ENCODE peak calls at places on chromosomes 4 and X, in nine cellular contexts. One of them, this sample, is unnamed.

GRCh38 chrX:151871244-151871643 is 41.4 kb upstream of the MAGEA4 start:
- DNase-seq in SK-N-SH: no peak
- DNase-seq in OCI-LY7: no peak
- DNase-seq in mammary epithelial cell: peak; percentile 83
- DNase-seq in fibroblast of lung: peak; percentile 66
- DNase-seq in H1: no peak
- DNase-seq in IMR-90: peak; percentile 52
- DNase-seq in GM23248: peak; percentile 90
- DNase-seq in GM23338: no peak
- DNase-seq in this sample: peak; percentile 55

GRCh38 chr4:38090450-38091246 is 130.4 kb downstream of the PTTG2 start:
- DNase-seq in SK-N-SH: no peak
- DNase-seq in OCI-LY7: no peak
- DNase-seq in mammary epithelial cell: no peak
- DNase-seq in fibroblast of lung: no peak
- DNase-seq in H1: no peak
- DNase-seq in IMR-90: no peak
- DNase-seq in GM23248: no peak
- DNase-seq in GM23338: no peak
- DNase-seq in this sample: no peak

GRCh38 chrX:12901486-12901885 is 4.9 kb upstream of the TLR8 start:
- DNase-seq in SK-N-SH: peak; percentile 70
- DNase-seq in OCI-LY7: peak; percentile 70
- DNase-seq in mammary epithelial cell: peak; percentile 48
- DNase-seq in fibroblast of lung: peak; percentile 44
- DNase-seq in H1: peak; percentile 69
- DNase-seq in IMR-90: peak; percentile 39
- DNase-seq in GM23248: peak; percentile 49
- DNase-seq in GM23338: peak; percentile 41
- DNase-seq in this sample: peak; percentile 79

GRCh38 chr4:141133146-141134006 is at the start of gene RNF150:
- DNase-seq in SK-N-SH: peak; percentile 87
- DNase-seq in OCI-LY7: peak; percentile 2
- DNase-seq in mammary epithelial cell: peak; percentile 63
- DNase-seq in fibroblast of lung: peak; percentile 95
- DNase-seq in H1: peak; percentile 84
- DNase-seq in IMR-90: peak; percentile 92
- DNase-seq in GM23248: peak; percentile 92
- DNase-seq in GM23338: peak; percentile 95
- DNase-seq in this sample: peak; percentile 79

GRCh38 chr4:68373513-68373912 is 23.6 kb upstream of the YTHDC1 start:
- DNase-seq in SK-N-SH: peak; percentile 54
- DNase-seq in OCI-LY7: no peak
- DNase-seq in mammary epithelial cell: no peak
- DNase-seq in fibroblast of lung: peak; percentile 80
- DNase-seq in H1: peak; percentile 73
- DNase-seq in IMR-90: peak; percentile 67
- DNase-seq in GM23248: peak; percentile 80
- DNase-seq in GM23338: peak; percentile 95
- DNase-seq in this sample: no peak

GRCh38 chrX:41561045-41561444 is 113.9 kb downstream of the NYX start:
- DNase-seq in SK-N-SH: no peak
- DNase-seq in OCI-LY7: peak; percentile 8
- DNase-seq in mammary epithelial cell: peak; percentile 77
- DNase-seq in fibroblast of lung: peak; percentile 89
- DNase-seq in H1: no peak
- DNase-seq in IMR-90: peak; percentile 95
- DNase-seq in GM23248: peak; percentile 85
- DNase-seq in GM23338: no peak
- DNase-seq in this sample: peak; percentile 57

GRCh38 chr4:145178740-145179139 is 1.6 kb downstream of the OTUD4 start:
- DNase-seq in SK-N-SH: peak; percentile 17
- DNase-seq in OCI-LY7: peak; percentile 33
- DNase-seq in mammary epithelial cell: peak; percentile 8
- DNase-seq in fibroblast of lung: no peak
- DNase-seq in H1: no peak
- DNase-seq in IMR-90: no peak
- DNase-seq in GM23248: no peak
- DNase-seq in GM23338: no peak
- DNase-seq in this sample: no peak

GRCh38 chrX:88284844-88285243 is 462.2 kb upstream of the CPXCR1 start:
- DNase-seq in SK-N-SH: no peak
- DNase-seq in OCI-LY7: no peak
- DNase-seq in mammary epithelial cell: no peak
- DNase-seq in fibroblast of lung: no peak
- DNase-seq in H1: no peak
- DNase-seq in IMR-90: no peak
- DNase-seq in GM23248: no peak
- DNase-seq in GM23338: no peak
- DNase-seq in this sample: peak; percentile 68

GRCh38 chr4:47287735-47288134 is 175.8 kb downstream of the COMMD8 start:
- DNase-seq in SK-N-SH: no peak
- DNase-seq in OCI-LY7: no peak
- DNase-seq in mammary epithelial cell: peak; percentile 23
- DNase-seq in fibroblast of lung: peak; percentile 77
- DNase-seq in H1: no peak
- DNase-seq in IMR-90: peak; percentile 87
- DNase-seq in GM23248: peak; percentile 3
- DNase-seq in GM23338: no peak
- DNase-seq in this sample: peak; percentile 5

GRCh38 chr4:94472056-94472826 is 20.5 kb downstream of the PDLIM5 start:
- DNase-seq in SK-N-SH: no peak
- DNase-seq in OCI-LY7: no peak
- DNase-seq in mammary epithelial cell: peak; percentile 43
- DNase-seq in fibroblast of lung: peak; percentile 60
- DNase-seq in H1: no peak
- DNase-seq in IMR-90: peak; percentile 69
- DNase-seq in GM23248: peak; percentile 90
- DNase-seq in GM23338: no peak
- DNase-seq in this sample: peak; percentile 84

GRCh38 chr4:65880594-65880993 is 210.3 kb upstream of the EPHA5 start:
- DNase-seq in SK-N-SH: no peak
- DNase-seq in OCI-LY7: no peak
- DNase-seq in mammary epithelial cell: no peak
- DNase-seq in fibroblast of lung: no peak
- DNase-seq in H1: no peak
- DNase-seq in IMR-90: no peak
- DNase-seq in GM23248: no peak
- DNase-seq in GM23338: no peak
- DNase-seq in this sample: peak; percentile 48

GRCh38 chrX:1450381-1451161 is 2.1 kb downstream of the ASMTL start:
- DNase-seq in SK-N-SH: no peak
- DNase-seq in OCI-LY7: no peak
- DNase-seq in mammary epithelial cell: no peak
- DNase-seq in fibroblast of lung: no peak
- DNase-seq in H1: no peak
- DNase-seq in IMR-90: no peak
- DNase-seq in GM23248: no peak
- DNase-seq in GM23338: no peak
- DNase-seq in this sample: no peak
- H3K4me3 ChIP-seq in SK-N-SH: no peak overlapping the region
- H3K4me3 ChIP-seq in OCI-LY7: peak overlapping the region; percentile 96
- H3K4me3 ChIP-seq in mammary epithelial cell: no peak overlapping the region
- H3K4me3 ChIP-seq in fibroblast of lung: no peak overlapping the region
- H3K4me3 ChIP-seq in H1: no peak overlapping the region
- H3K4me3 ChIP-seq in IMR-90: no peak overlapping the region
- H3K4me3 ChIP-seq in GM23248: no peak overlapping the region
- H3K4me3 ChIP-seq in GM23338: no peak overlapping the region
- H3K4me3 ChIP-seq in this sample: no peak overlapping the region

GRCh38 chrX:8323356-8323755 is 141.3 kb upstream of the VCX3B start:
- DNase-seq in SK-N-SH: no peak
- DNase-seq in OCI-LY7: no peak
- DNase-seq in mammary epithelial cell: no peak
- DNase-seq in fibroblast of lung: no peak
- DNase-seq in H1: peak; percentile 43
- DNase-seq in IMR-90: no peak
- DNase-seq in GM23248: no peak
- DNase-seq in GM23338: peak; percentile 24
- DNase-seq in this sample: peak; percentile 24

GRCh38 chrX:8314881-8315280 is 143.8 kb upstream of the VCX2 start:
- DNase-seq in SK-N-SH: no peak
- DNase-seq in OCI-LY7: no peak
- DNase-seq in mammary epithelial cell: no peak
- DNase-seq in fibroblast of lung: no peak
- DNase-seq in H1: no peak
- DNase-seq in IMR-90: no peak
- DNase-seq in GM23248: no peak
- DNase-seq in GM23338: no peak
- DNase-seq in this sample: no peak

DNA sequence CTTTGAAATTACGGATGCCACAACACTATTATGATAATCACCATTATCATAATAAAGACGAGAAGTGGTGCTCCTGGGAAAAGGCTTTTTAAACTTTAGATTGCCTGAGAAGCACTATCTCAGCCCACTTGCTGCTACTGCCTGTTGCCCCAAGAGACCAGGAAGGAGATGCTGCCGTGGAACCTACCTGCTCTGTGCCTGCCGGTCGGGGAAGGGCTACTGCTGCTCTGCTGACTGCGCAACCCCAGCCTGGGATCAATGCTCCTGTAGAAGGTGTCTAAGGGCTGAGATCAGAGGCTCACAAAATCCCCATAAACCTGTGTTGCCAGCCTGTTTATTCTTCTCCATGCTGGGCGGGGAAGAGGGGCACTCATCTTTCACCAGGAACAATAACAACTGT is 145.3 kb upstream of the VCX3B start:
- DNase-seq in SK-N-SH: no peak
- DNase-seq in OCI-LY7: no peak
- DNase-seq in mammary epithelial cell: no peak
- DNase-seq in fibroblast of lung: no peak
- DNase-seq in H1: no peak
- DNase-seq in IMR-90: no peak
- DNase-seq in GM23248: no peak
- DNase-seq in GM23338: peak; percentile 23
- DNase-seq in this sample: no peak
- H4K20me1 ChIP-seq in SK-N-SH: no peaks in the 10 kb centered on the region
- H4K20me1 ChIP-seq in OCI-LY7: no peaks in the 10 kb centered on the region
- H4K20me1 ChIP-seq in mammary epithelial cell: no peaks in the 10 kb centered on the region
- H4K20me1 ChIP-seq in fibroblast of lung: no peaks in the 10 kb centered on the region
- H4K20me1 ChIP-seq in H1: no peaks in the 10 kb centered on the region
- H4K20me1 ChIP-seq in IMR-90: no peaks in the 10 kb centered on the region
- H4K20me1 ChIP-seq in GM23248: no peaks in the 10 kb centered on the region
- H4K20me1 ChIP-seq in GM23338: no peaks in the 10 kb centered on the region
- H4K20me1 ChIP-seq in this sample: no peaks in the 10 kb centered on the region

GRCh38 chr4:159344877-159345276 is 242.0 kb downstream of the RAPGEF2 start:
- DNase-seq in SK-N-SH: no peak
- DNase-seq in OCI-LY7: no peak
- DNase-seq in mammary epithelial cell: no peak
- DNase-seq in fibroblast of lung: no peak
- DNase-seq in H1: no peak
- DNase-seq in IMR-90: no peak
- DNase-seq in GM23248: no peak
- DNase-seq in GM23338: no peak
- DNase-seq in this sample: no peak

GRCh38 chr4:159342374-159342773 is 239.5 kb downstream of the RAPGEF2 start:
- DNase-seq in SK-N-SH: no peak
- DNase-seq in OCI-LY7: no peak
- DNase-seq in mammary epithelial cell: no peak
- DNase-seq in fibroblast of lung: no peak
- DNase-seq in H1: no peak
- DNase-seq in IMR-90: no peak
- DNase-seq in GM23248: no peak
- DNase-seq in GM23338: no peak
- DNase-seq in this sample: no peak

GRCh38 chr4:159341486-159341885 is 238.6 kb downstream of the RAPGEF2 start:
- DNase-seq in SK-N-SH: no peak
- DNase-seq in OCI-LY7: no peak
- DNase-seq in mammary epithelial cell: peak; percentile 30
- DNase-seq in fibroblast of lung: peak; percentile 77
- DNase-seq in H1: no peak
- DNase-seq in IMR-90: peak; percentile 72
- DNase-seq in GM23248: peak; percentile 59
- DNase-seq in GM23338: no peak
- DNase-seq in this sample: no peak

GRCh38 chr4:159349332-159349731 is 246.5 kb downstream of the RAPGEF2 start:
- DNase-seq in SK-N-SH: no peak
- DNase-seq in OCI-LY7: no peak
- DNase-seq in mammary epithelial cell: no peak
- DNase-seq in fibroblast of lung: no peak
- DNase-seq in H1: no peak
- DNase-seq in IMR-90: no peak
- DNase-seq in GM23248: no peak
- DNase-seq in GM23338: no peak
- DNase-seq in this sample: no peak

GRCh38 chr4:159346681-159347080 is 243.8 kb downstream of the RAPGEF2 start:
- DNase-seq in SK-N-SH: no peak
- DNase-seq in OCI-LY7: no peak
- DNase-seq in mammary epithelial cell: no peak
- DNase-seq in fibroblast of lung: no peak
- DNase-seq in H1: no peak
- DNase-seq in IMR-90: no peak
- DNase-seq in GM23248: no peak
- DNase-seq in GM23338: no peak
- DNase-seq in this sample: no peak
- H3K36me3 ChIP-seq in SK-N-SH: peaks cover 71% of the 10 kb centered on the region
- H3K36me3 ChIP-seq in OCI-LY7: no peaks in the 10 kb centered on the region
- H3K36me3 ChIP-seq in mammary epithelial cell: peaks cover 24% of the 10 kb centered on the region
- H3K36me3 ChIP-seq in fibroblast of lung: peaks cover 3% of the 10 kb centered on the region
- H3K36me3 ChIP-seq in H1: peaks cover 32% of the 10 kb centered on the region
- H3K36me3 ChIP-seq in IMR-90: peaks cover 32% of the 10 kb centered on the region
- H3K36me3 ChIP-seq in GM23248: peaks cover 28% of the 10 kb centered on the region
- H3K36me3 ChIP-seq in GM23338: peaks cover 20% of the 10 kb centered on the region
- H3K36me3 ChIP-seq in this sample: no peaks in the 10 kb centered on the region

DNA sequence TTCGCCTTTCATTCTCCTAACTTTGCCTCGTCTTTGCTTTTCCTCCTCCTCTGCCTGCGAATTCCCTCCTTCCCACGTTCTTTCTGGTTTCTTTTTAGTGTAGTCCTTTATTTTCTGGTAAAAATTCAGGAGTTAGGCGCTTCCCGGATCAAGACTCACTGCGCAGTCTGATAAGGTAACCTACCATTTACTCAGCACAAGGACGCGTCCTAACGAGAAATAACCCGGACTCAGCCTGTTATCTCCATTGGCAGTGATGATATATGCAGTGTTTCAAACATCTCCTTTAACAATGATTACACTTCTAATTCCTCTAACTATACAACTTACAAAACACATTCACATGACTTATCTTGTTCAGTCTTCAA is 357 bp upstream of the ETNPPL start:
- DNase-seq in SK-N-SH: no peak
- DNase-seq in OCI-LY7: no peak
- DNase-seq in mammary epithelial cell: no peak
- DNase-seq in fibroblast of lung: no peak
- DNase-seq in H1: no peak
- DNase-seq in IMR-90: no peak
- DNase-seq in GM23248: no peak
- DNase-seq in GM23338: no peak
- DNase-seq in this sample: no peak
- H3K4me3 ChIP-seq in SK-N-SH: peak overlapping the region; percentile 40
- H3K4me3 ChIP-seq in OCI-LY7: no peak overlapping the region
- H3K4me3 ChIP-seq in mammary epithelial cell: peak overlapping the region; percentile 25
- H3K4me3 ChIP-seq in fibroblast of lung: peak overlapping the region; percentile 61
- H3K4me3 ChIP-seq in H1: peak overlapping the region; percentile 67
- H3K4me3 ChIP-seq in IMR-90: peak overlapping the region; percentile 43
- H3K4me3 ChIP-seq in GM23248: peak overlapping the region; percentile 71
- H3K4me3 ChIP-seq in GM23338: peak overlapping the region; percentile 91
- H3K4me3 ChIP-seq in this sample: peak overlapping the region; percentile 58